ENCODE peak calls at places on chromosomes 16 and 17, in six cellular contexts. B is EL; D is NCI-H460; Q is T47D; Z is amygdala; F is activated T-helper 9 cell treated with anti-CD3 and anti-CD28 coated beads, Interleukin-2, amount 50 U/mL, for 16 hours. Y is an unnamed sample.

GRCh38 chr17:44376124-44376523 is 12.5 kb upstream of the FAM171A2 start:
- DNase-seq in B (no peak), D (no peak), Q (peak), Z (no peak), F (no peak), Y (peak)

GRCh38 chr17:77151236-77151635 is 10.5 kb downstream of the SEC14L1 start:
- DNase-seq in B (no peak), D (no peak), Q (no peak), Z (no peak), F (no peak), Y (no peak)

GRCh38 chr17:29059281-29059680 is 16.3 kb downstream of the PIPOX start:
- DNase-seq in B (peak), D (no peak), Q (peak), Z (no peak), F (no peak), Y (peak)

GRCh38 chr16:5905935-5906334 is 808.3 kb upstream of the EEF2KMT start:
- DNase-seq in B (no peak), D (no peak), Q (no peak), Z (no peak), F (no peak), Y (no peak)

GRCh38 chr16:85290626-85291301 is 178.5 kb upstream of the CIBAR2 start:
- DNase-seq in B (no peak), D (no peak), Q (no peak), Z (no peak), F (no peak), Y (no peak)

GRCh38 chr17:34652001-34652400 is 72.6 kb downstream of the TMEM132E start:
- DNase-seq in B (no peak), D (no peak), Q (no peak), Z (no peak), F (no peak), Y (no peak)

GRCh38 chr17:20925091-20925490 is 117.7 kb downstream of the USP22 start:
- DNase-seq in B (no peak), D (no peak), Q (no peak), Z (no peak), F (no peak), Y (no peak)

GRCh38 chr16:14092579-14092978 is 21.5 kb downstream of the MRTFB start:
- DNase-seq in B (no peak), D (no peak), Q (no peak), Z (no peak), F (no peak), Y (no peak)

GRCh38 chr17:32723310-32723955 is 153.5 kb downstream of the MYO1D start:
- DNase-seq in B (peak), D (no peak), Q (no peak), Z (no peak), F (no peak), Y (peak)

GRCh38 chr17:50956750-50957523 is 90.8 kb upstream of the TOB1 start:
- DNase-seq in B (peak), D (peak), Q (peak), Z (no peak), F (peak), Y (peak)

GRCh38 chr16:64952177-64952576 is 169.7 kb downstream of the CDH11 start:
- DNase-seq in B (peak), D (no peak), Q (no peak), Z (no peak), F (no peak), Y (peak)

GRCh38 chr16:89139907-89140361 is 31.6 kb upstream of the CDH15 start:
- DNase-seq in B (no peak), D (no peak), Q (no peak), Z (no peak), F (no peak), Y (no peak)

GRCh38 chr17:40071720-40072480 is 9.1 kb downstream of the THRA start:
- DNase-seq in B (no peak), D (peak), Q (peak), Z (peak), F (no peak), Y (no peak)

GRCh38 chr16:58034128-58034685 is 8.7 kb downstream of the MMP15 start:
- DNase-seq in B (no peak), D (no peak), Q (no peak), Z (no peak), F (no peak), Y (no peak)

GRCh38 chr17:66707051-66707450 is 127.9 kb upstream of the CACNG5 start:
- DNase-seq in B (no peak), D (no peak), Q (no peak), Z (no peak), F (no peak), Y (no peak)

GRCh38 chr16:5005916-5006315 is 27.8 kb downstream of the NAGPA start:
- DNase-seq in B (no peak), D (no peak), Q (no peak), Z (no peak), F (no peak), Y (no peak)

GRCh38 chr17:2374549-2375285 is 26.1 kb downstream of the MNT start:
- DNase-seq in B (no peak), D (no peak), Q (no peak), Z (no peak), F (no peak), Y (no peak)

GRCh38 chr16:86897486-86897885 is 319.1 kb downstream of the FOXL1 start:
- DNase-seq in B (no peak), D (no peak), Q (no peak), Z (no peak), F (no peak), Y (no peak)

GRCh38 chr16:30834130-30834740 is 47.2 kb upstream of the ZNF629 start:
- DNase-seq in B (no peak), D (no peak), Q (no peak), Z (no peak), F (no peak), Y (no peak)

GRCh38 chr17:81494984-81495383 is 17.6 kb downstream of the ACTG1 start:
- DNase-seq in B (no peak), D (no peak), Q (peak), Z (no peak), F (no peak), Y (no peak)

GRCh38 chr17:57109393-57110151 is 24.5 kb downstream of the AKAP1 start:
- DNase-seq in B (no peak), D (no peak), Q (peak), Z (no peak), F (no peak), Y (no peak)

GRCh38 chr16:4375717-4376116 is 4.1 kb downstream of the VASN start:
- DNase-seq in B (peak), D (no peak), Q (no peak), Z (no peak), F (no peak), Y (no peak)

GRCh38 chr16:87784812-87785211 is 19.0 kb upstream of the KLHDC4 start:
- DNase-seq in B (peak), D (no peak), Q (no peak), Z (no peak), F (no peak), Y (no peak)

GRCh38 chr17:77693776-77694175 is 264.7 kb upstream of the TNRC6C start:
- DNase-seq in B (no peak), D (no peak), Q (no peak), Z (no peak), F (no peak), Y (no peak)

GRCh38 chr17:38461683-38462082 is 33.4 kb downstream of the ARHGAP23 start:
- DNase-seq in B (no peak), D (no peak), Q (no peak), Z (no peak), F (no peak), Y (no peak)

GRCh38 chr17:48878920-48879898 is 13.4 kb upstream of the ATP5MC1 start:
- DNase-seq in B (peak), D (peak), Q (peak), Z (no peak), F (peak), Y (peak)

GRCh38 chr16:709651-710499 is 4.3 kb upstream of the FBXL16 start:
- DNase-seq in B (peak), D (peak), Q (peak), Z (no peak), F (no peak), Y (peak)

GRCh38 chr17:45705123-45706009 is 78.8 kb upstream of the CRHR1 start:
- DNase-seq in B (peak), D (peak), Q (no peak), Z (no peak), F (no peak), Y (peak)

GRCh38 chr17:7476474-7476873 is 3.0 kb downstream of the ZBTB4 start:
- DNase-seq in B (peak), D (no peak), Q (no peak), Z (no peak), F (no peak), Y (no peak)

GRCh38 chr17:49496183-49496865 is 1.2 kb downstream of the NGFR start:
- DNase-seq in B (peak), D (peak), Q (peak), Z (no peak), F (peak), Y (no peak)

GRCh38 chr17:27530791-27531391 is 74.6 kb downstream of the KSR1 start:
- DNase-seq in B (no peak), D (peak), Q (peak), Z (no peak), F (no peak), Y (no peak)

Y was measured in brain microvascular endothelial cell.